ENCODE peak calls at places on chromosomes 4 and X, in five cellular contexts. B is IMR-90, D is H1, C is sigmoid colon, V is H54. S is an unnamed sample.

GRCh38 chrX:128518508-128518907 is 466.3 kb upstream of the ACTRT1 start:
- DNase-seq in V (no peak), B (peak), C (no peak), D (no peak), S (peak)

GRCh38 chrX:106613277-106613676 is 1.5 kb downstream of the RADX start:
- DNase-seq in D (no peak), V (no peak), B (no peak), C (no peak), S (no peak)

GRCh38 chrX:22090181-22090580 is 58.1 kb downstream of the PHEX start:
- DNase-seq in D (no peak), C (no peak), B (peak), V (no peak), S (no peak)

GRCh38 chr4:150447356-150447755 is 134.6 kb upstream of the MAB21L2 start:
- DNase-seq in B (no peak), C (no peak), V (no peak), D (no peak), S (no peak)

GRCh38 chr4:2715426-2715825 is 40.7 kb downstream of the TNIP2 start:
- DNase-seq in B (no peak), C (peak), V (no peak), D (no peak), S (no peak)

GRCh38 chr4:26061248-26061986 is 147.4 kb downstream of the SMIM20 start:
- DNase-seq in C (no peak), D (peak), B (peak), V (peak), S (peak)

GRCh38 chr4:153450545-153450917 is 15.6 kb upstream of the TMEM131L start:
- DNase-seq in B (no peak), C (no peak), V (no peak), D (no peak), S (no peak)

GRCh38 chr4:165398570-165398969 is 19.8 kb downstream of the CPE start:
- DNase-seq in C (no peak), D (no peak), V (peak), B (peak), S (peak)

GRCh38 chr4:21512351-21512750 is 436.2 kb downstream of the KCNIP4 start:
- DNase-seq in C (no peak), D (no peak), V (no peak), B (peak), S (peak)

GRCh38 chr4:105194328-105195231 is 47.9 kb downstream of the TET2 start:
- DNase-seq in B (peak), D (no peak), V (no peak), C (no peak), S (no peak)

GRCh38 chrX:47156611-47157520 is 11.8 kb downstream of the RBM10 start:
- DNase-seq in D (no peak), B (no peak), V (no peak), C (peak), S (no peak)
- TF ChIP-seq POLR2A in D (no peak), B (no peak), V (no peak), C (no peak), S (no peak)

DNA sequence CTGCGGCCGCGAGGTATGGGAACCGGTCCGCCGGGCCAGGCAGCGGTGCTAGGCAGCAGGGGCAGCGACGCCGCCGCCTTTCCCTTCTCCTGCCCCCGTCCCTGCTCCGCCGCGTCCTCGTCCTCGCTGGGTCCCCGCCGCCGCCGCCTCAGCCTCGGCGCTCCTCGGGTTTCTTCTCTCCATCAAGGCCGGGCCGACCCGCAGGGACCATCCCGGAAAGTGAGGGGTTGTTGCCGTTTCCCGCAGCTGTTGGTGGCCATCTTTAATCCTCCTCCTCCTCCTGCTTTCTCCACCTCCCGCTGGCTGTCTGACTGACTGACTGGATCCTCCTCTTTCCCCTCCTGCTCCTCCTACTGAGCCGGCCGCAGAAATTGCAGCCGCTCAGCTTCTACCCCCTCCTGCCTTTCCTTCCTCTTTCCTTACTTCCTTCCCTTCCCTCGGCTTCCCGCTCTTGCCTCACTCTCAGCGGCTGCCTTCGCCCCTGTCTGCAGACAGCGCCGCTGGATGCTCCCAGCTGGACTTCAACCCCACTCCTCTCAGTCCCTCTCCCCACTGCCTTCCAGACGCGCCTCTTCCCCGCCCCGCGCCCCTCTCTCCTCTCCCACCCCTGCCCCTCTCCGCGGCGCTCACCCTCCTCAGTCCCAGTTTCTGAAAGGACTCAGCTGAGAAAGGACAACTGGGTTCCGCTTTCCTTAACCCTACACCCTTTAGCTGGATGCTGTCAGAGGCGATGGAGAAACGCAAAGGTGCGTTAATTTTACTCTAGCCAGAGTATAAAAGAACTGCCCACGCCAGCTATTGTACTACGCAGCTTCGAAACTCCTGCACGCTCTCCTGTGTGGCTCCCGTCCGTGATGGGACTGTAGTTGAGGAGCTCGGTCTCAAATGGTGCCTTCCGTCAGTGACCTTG is at the start of gene WDFY3:
- DNase-seq in V (peak), C (peak), D (peak), B (peak), S (peak)
- TF ChIP-seq POLR2A in V (peak), C (peak), D (peak), B (peak), S (peak)

GRCh38 chr4:99949999-99950912 is at the start of gene H2AZ1:
- DNase-seq in C (peak), V (peak), B (peak), D (peak), S (peak)
- TF ChIP-seq POLR2A in C (peak), V (peak), B (peak), D (peak), S (peak)

GRCh38 chr4:337143-337931 is at the start of gene ZNF141:
- DNase-seq in D (peak), C (peak), B (peak), V (no peak), S (peak)
- TF ChIP-seq POLR2A in D (peak), C (peak), B (peak), V (no peak), S (peak)